ENCODE peak calls at places on chromosomes 3 and 15, in ten cellular contexts. I is HCT116, C is astrocyte, G is GM06990, F is small intestine, W is IMR-90, L is esophagus squamous epithelium, S is neuronal stem cell, Y is heart left ventricle, T is left lung. E is an unnamed sample.

GRCh38 chr3:138594150-138594934 is at the start of gene CEP70:
- DNase-seq in G (peak; percentile 85), W (peak; percentile 95), L (no peak), I (peak; percentile 90), C (peak; percentile 85), Y (peak; percentile 96), F (peak; percentile 95), T (peak; percentile 97), S (peak; percentile 87), E (peak; percentile 89)

GRCh38 chr3:30007668-30008067 is 598.7 kb upstream of the TGFBR2 start:
- DNase-seq in L (no peak), W (no peak), I (no peak), C (peak; percentile 9), T (no peak), S (no peak), G (no peak), Y (no peak), F (no peak), E (no peak)

GRCh38 chr15:65920825-65921309 is 51.6 kb downstream of the RAB11A start:
- DNase-seq in G (peak; percentile 59), L (no peak), Y (no peak), W (no peak), C (no peak), I (no peak), S (no peak), T (no peak), F (no peak), E (no peak)

GRCh38 chr3:147757919-147758318 is 348.8 kb downstream of the ZIC1 start:
- DNase-seq in G (no peak), L (no peak), I (no peak), C (no peak), Y (no peak), W (no peak), T (no peak), F (no peak), S (no peak), E (no peak)

GRCh38 chr3:138367912-138368311 is 19.5 kb downstream of the MRAS start:
- DNase-seq in C (peak; percentile 29), W (peak; percentile 23), L (no peak), S (no peak), Y (peak; percentile 76), I (no peak), F (no peak), G (no peak), T (peak; percentile 86), E (no peak)

GRCh38 chr3:46811615-46812236 is 51.5 kb downstream of the MYL3 start:
- DNase-seq in S (peak; percentile 36), W (no peak), I (no peak), L (no peak), G (no peak), Y (no peak), F (no peak), T (peak; percentile 69), C (no peak), E (no peak)

GRCh38 chr3:70090322-70090913 is 90.9 kb downstream of the SAMMSON start:
- DNase-seq in I (no peak), S (no peak), W (peak; percentile 28), L (no peak), G (no peak), Y (no peak), T (no peak), F (peak; percentile 9), C (no peak), E (no peak)

GRCh38 chr15:29921130-29921601 is 98.9 kb upstream of the TJP1 start:
- DNase-seq in W (no peak), Y (no peak), I (peak; percentile 59), G (no peak), S (no peak), L (no peak), C (no peak), F (no peak), T (no peak), E (peak; percentile 88)

GRCh38 chr3:24237971-24238767 is 256.5 kb downstream of the THRB start:
- DNase-seq in Y (no peak), T (no peak), G (peak; percentile 15), L (no peak), I (peak; percentile 75), F (peak; percentile 60), C (peak; percentile 96), S (peak; percentile 59), W (peak; percentile 89), E (peak; percentile 92)

GRCh38 chr3:155995525-155996370 is 124.6 kb upstream of the KCNAB1 start:
- DNase-seq in F (peak; percentile 7), W (peak; percentile 72), T (no peak), S (peak; percentile 20), G (no peak), I (peak; percentile 54), Y (no peak), L (no peak), C (peak; percentile 45), E (peak; percentile 67)

GRCh38 chr15:51105430-51106016 is 10.8 kb upstream of the TNFAIP8L3 start:
- DNase-seq in C (no peak), W (no peak), G (no peak), Y (no peak), I (no peak), F (no peak), S (no peak), T (no peak), L (no peak), E (no peak)

GRCh38 chr15:83430436-83430835 is 16.7 kb upstream of the SH3GL3 start:
- DNase-seq in S (no peak), I (no peak), W (no peak), C (no peak), F (no peak), Y (no peak), G (no peak), T (no peak), L (no peak), E (no peak)

GRCh38 chr15:84821501-84822021 is 4.4 kb downstream of the ALPK3 start:
- DNase-seq in Y (no peak), C (no peak), F (no peak), T (no peak), S (no peak), I (no peak), L (no peak), W (no peak), G (no peak), E (no peak)

GRCh38 chr3:62481972-62482371 is 108.6 kb upstream of the FEZF2 start:
- DNase-seq in W (no peak), S (no peak), C (no peak), F (no peak), L (no peak), I (no peak), T (no peak), Y (no peak), G (no peak), E (no peak)

GRCh38 chr15:101521563-101521962 is 32.1 kb upstream of the PCSK6 start:
- DNase-seq in C (no peak), W (no peak), S (no peak), L (no peak), F (no peak), I (no peak), T (no peak), Y (no peak), G (no peak), E (no peak)

GRCh38 chr3:160040181-160040580 is 51.5 kb downstream of the IL12A start:
- DNase-seq in W (peak; percentile 18), C (peak; percentile 50), I (no peak), S (no peak), F (no peak), L (no peak), T (no peak), Y (no peak), G (no peak), E (no peak)

GRCh38 chr15:90154246-90154645 is 46.9 kb upstream of the SEMA4B start:
- DNase-seq in I (no peak), C (no peak), S (no peak), L (no peak), Y (no peak), F (no peak), T (no peak), W (no peak), G (no peak), E (no peak)

GRCh38 chr3:185267193-185267592 is 13.3 kb upstream of the EHHADH start:
- DNase-seq in T (no peak), G (no peak), C (no peak), L (no peak), Y (no peak), W (no peak), I (no peak), F (no peak), S (no peak), E (no peak)

GRCh38 chr15:98017150-98017964 is 56.9 kb downstream of the ARRDC4 start:
- DNase-seq in W (no peak), F (no peak), L (no peak), S (no peak), C (no peak), Y (no peak), G (no peak), I (no peak), T (no peak), E (no peak)
- H3K27me3 ChIP-seq in W (no peaks in the 10 kb centered on the region), F (no peaks in the 10 kb centered on the region), L (peaks cover 3% of the 10 kb centered on the region), S (no peaks in the 10 kb centered on the region), C (no peaks in the 10 kb centered on the region), Y (no peaks in the 10 kb centered on the region), G (no peaks in the 10 kb centered on the region), I (peaks cover 37% of the 10 kb centered on the region), T (no peaks in the 10 kb centered on the region), E (no peaks in the 10 kb centered on the region)

GRCh38 chr3:181710581-181711255 is 1.0 kb upstream of the SOX2 start:
- DNase-seq in T (peak; percentile 68), G (peak; percentile 48), W (no peak), Y (no peak), C (peak; percentile 52), F (no peak), S (peak; percentile 92), L (no peak), I (no peak), E (no peak)
- H3K27me3 ChIP-seq in T (peaks cover 100% of the 10 kb centered on the region), G (peaks cover 7% of the 10 kb centered on the region), W (peaks cover 46% of the 10 kb centered on the region), Y (peaks cover 98% of the 10 kb centered on the region), C (peaks cover 45% of the 10 kb centered on the region), F (peaks cover 33% of the 10 kb centered on the region), S (no peaks in the 10 kb centered on the region), L (peaks cover 100% of the 10 kb centered on the region), I (no peaks in the 10 kb centered on the region), E (peaks cover 60% of the 10 kb centered on the region)

DNA sequence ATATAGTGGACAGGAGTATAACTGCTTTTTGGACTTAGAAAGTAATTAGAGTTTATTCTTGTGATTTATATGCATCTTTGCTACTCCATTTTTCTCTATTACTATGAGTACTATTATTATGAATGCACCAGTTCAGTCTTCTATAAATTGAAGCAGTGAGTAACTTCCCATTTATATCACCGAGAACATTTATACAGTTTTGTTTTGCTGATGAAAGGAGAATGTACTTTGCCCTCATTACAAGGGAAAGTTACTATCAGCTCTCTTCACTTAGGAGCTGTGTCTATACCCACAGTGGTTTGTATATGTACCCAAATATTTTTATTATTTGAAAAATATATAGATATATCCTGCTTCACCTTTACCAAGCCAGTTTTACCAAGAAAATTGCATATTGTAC is 5.7 kb downstream of the KBTBD12 start:
- DNase-seq in T (no peak), I (no peak), G (no peak), W (no peak), Y (no peak), L (no peak), F (peak; percentile 70), C (no peak), S (no peak), E (no peak)
- H3K27me3 ChIP-seq in T (peaks cover 6% of the 10 kb centered on the region), I (peaks cover 4% of the 10 kb centered on the region), G (no peaks in the 10 kb centered on the region), W (peaks cover 42% of the 10 kb centered on the region), Y (no peaks in the 10 kb centered on the region), L (peaks cover 25% of the 10 kb centered on the region), F (no peaks in the 10 kb centered on the region), C (peaks cover 7% of the 10 kb centered on the region), S (no peaks in the 10 kb centered on the region), E (peaks cover 81% of the 10 kb centered on the region)

DNA sequence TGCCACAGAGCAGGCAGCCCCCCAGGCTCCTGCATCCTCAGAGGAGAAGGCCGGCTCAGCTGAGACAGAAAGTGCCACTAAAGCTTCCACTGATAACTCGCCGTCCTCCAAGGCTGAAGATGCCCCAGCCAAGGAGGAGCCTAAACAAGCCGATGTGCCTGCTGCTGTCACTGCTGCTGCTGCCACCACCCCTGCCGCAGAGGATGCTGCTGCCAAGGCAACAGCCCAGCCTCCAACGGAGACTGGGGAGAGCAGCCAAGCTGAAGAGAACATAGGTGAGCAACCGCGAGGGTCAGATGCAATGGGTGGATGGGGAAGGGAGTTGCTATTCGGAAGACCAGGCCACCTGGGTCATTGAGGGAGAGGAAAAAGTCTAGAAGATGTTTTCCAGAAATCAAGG is 53.0 kb downstream of the GAP43 start:
- DNase-seq in I (no peak), W (no peak), Y (no peak), T (peak; percentile 37), S (no peak), C (no peak), L (no peak), F (no peak), G (no peak), E (no peak)
- H3K27me3 ChIP-seq in I (no peaks in the 10 kb centered on the region), W (peaks cover 25% of the 10 kb centered on the region), Y (no peaks in the 10 kb centered on the region), T (peaks cover 15% of the 10 kb centered on the region), S (no peaks in the 10 kb centered on the region), C (no peaks in the 10 kb centered on the region), L (peaks cover 9% of the 10 kb centered on the region), F (no peaks in the 10 kb centered on the region), G (no peaks in the 10 kb centered on the region), E (peaks cover 9% of the 10 kb centered on the region)